ENCODE peak calls at places on chromosomes 13 and 19, in five cellular contexts. P is GM23248, D is SK-N-SH, J is endodermal cell, W is fibroblast of lung. M is an unnamed sample. For H3K4me1, the result is how much of the 10 kb centered on the place peaks cover.

GRCh38 chr19:54178581-54179261 is 5.8 kb upstream of the TMC4 start:
- DNase-seq in P (peak), D (peak), J (peak), W (no peak), M (peak)

GRCh38 chr19:6476155-6476895 is 5.3 kb downstream of the DENND1C start:
- DNase-seq in P (peak), D (peak), J (peak), W (peak), M (peak)

GRCh38 chr13:102902789-102903347 is 57.0 kb downstream of the ERCC5 start:
- DNase-seq in P (no peak), D (no peak), J (peak), W (no peak), M (no peak)

GRCh38 chr13:103101500-103101899 is 35.3 kb upstream of the SLC10A2 start:
- DNase-seq in P (no peak), D (peak), J (peak), W (no peak), M (no peak)

GRCh38 chr13:51834581-51835158 is 10.3 kb downstream of the TMEM272 start:
- DNase-seq in P (no peak), D (peak), J (no peak), W (no peak), M (no peak)

GRCh38 chr19:5369962-5370367 is 29.4 kb upstream of the PTPRS start:
- DNase-seq in P (peak), D (peak), J (peak), W (peak), M (peak)

GRCh38 chr13:32504263-32504662 is 34.3 kb downstream of the N4BP2L2 start:
- DNase-seq in P (no peak), D (no peak), J (no peak), W (no peak), M (no peak)

GRCh38 chr19:56308792-56309191 is 5.8 kb downstream of the ZSCAN5A start:
- DNase-seq in P (no peak), D (no peak), J (no peak), W (no peak), M (no peak)

GRCh38 chr19:17841371-17841809 is 6.4 kb downstream of the JAK3 start:
- DNase-seq in P (peak), D (no peak), J (no peak), W (no peak), M (no peak)

GRCh38 chr13:64414381-64414780 is 2815.8 kb downstream of the PCDH9 start:
- DNase-seq in P (no peak), D (no peak), J (no peak), W (peak), M (no peak)

GRCh38 chr19:32877977-32878745 is 8.6 kb upstream of the SLC7A9 start:
- DNase-seq in P (no peak), D (no peak), J (no peak), W (no peak), M (no peak)

GRCh38 chr19:38392707-38393308 is 4.3 kb downstream of the SPRED3 start:
- DNase-seq in P (peak), D (no peak), J (no peak), W (no peak), M (no peak)

GRCh38 chr19:54405628-54406027 is 9.6 kb upstream of the TTYH1 start:
- DNase-seq in P (no peak), D (no peak), J (no peak), W (no peak), M (no peak)

GRCh38 chr19:55646889-55647731 is 902 bp upstream of the CCDC106 start:
- DNase-seq in P (peak), D (peak), J (no peak), W (no peak), M (peak)

GRCh38 chr19:48910803-48911202 is 10.7 kb downstream of the NUCB1 start:
- DNase-seq in P (no peak), D (no peak), J (no peak), W (no peak), M (no peak)

GRCh38 chr19:10290876-10291553 is 1.3 kb downstream of the ICAM5 start:
- DNase-seq in P (peak), D (peak), J (peak), W (peak), M (no peak)

GRCh38 chr19:46350758-46351159 is 3.9 kb downstream of the PPP5C start:
- DNase-seq in P (no peak), D (no peak), J (no peak), W (no peak), M (no peak)

GRCh38 chr13:110244926-110245325 is 62.0 kb downstream of the COL4A1 start:
- DNase-seq in P (no peak), D (no peak), J (no peak), W (no peak), M (no peak)

GRCh38 chr13:32581177-32581786 is 5.0 kb upstream of the PDS5B start:
- DNase-seq in P (peak), D (no peak), J (no peak), W (peak), M (peak)

GRCh38 chr19:23440791-23441190 is 45.5 kb upstream of the ZNF91 start:
- DNase-seq in P (peak), D (peak), J (peak), W (no peak), M (peak)

GRCh38 chr13:108919036-108919907 is 289.9 kb downstream of the MYO16 start:
- DNase-seq in P (no peak), D (no peak), J (no peak), W (peak), M (no peak)

GRCh38 chr19:9406798-9407352 is 28.5 kb downstream of the ZNF266 start:
- DNase-seq in P (peak), D (peak), J (no peak), W (peak), M (no peak)

GRCh38 chr13:93270769-93271753 is 44.5 kb downstream of the GPC6 start:
- DNase-seq in P (no peak), D (peak), J (no peak), W (no peak), M (no peak)

GRCh38 chr19:10061717-10062310 is 24.3 kb upstream of the SHFL start:
- DNase-seq in P (peak), D (no peak), J (peak), W (no peak), M (no peak)

GRCh38 chr13:40969169-40969901 is 49.8 kb downstream of the ELF1 start:
- DNase-seq in P (no peak), D (no peak), J (no peak), W (no peak), M (no peak)

GRCh38 chr13:40966298-40966697 is 52.8 kb downstream of the ELF1 start:
- DNase-seq in P (no peak), D (no peak), J (no peak), W (no peak), M (no peak)

GRCh38 chr13:40970803-40971202 is 48.3 kb downstream of the ELF1 start:
- DNase-seq in P (no peak), D (no peak), J (no peak), W (no peak), M (no peak)

GRCh38 chr13:40971321-40971720 is 47.8 kb downstream of the ELF1 start:
- DNase-seq in P (no peak), D (no peak), J (no peak), W (no peak), M (no peak)

GRCh38 chr13:40968416-40969000 is 50.6 kb downstream of the ELF1 start:
- DNase-seq in P (peak), D (no peak), J (no peak), W (no peak), M (no peak)
- H3K4me1 ChIP-seq in P (under half), D (under half), J (under half), W (under half), M (half or more)

GRCh38 chr19:44872661-44873060 is 18.4 kb upstream of the TOMM40 start:
- DNase-seq in P (no peak), D (no peak), J (no peak), W (no peak), M (no peak)
- H3K4me1 ChIP-seq in P (under half), D (under half), J (under half), W (under half), M (under half)

GRCh38 chr13:113815151-113816058 is 48.5 kb downstream of the GAS6 start:
- DNase-seq in P (no peak), D (no peak), J (no peak), W (no peak), M (peak)

GRCh38 chr13:113816925-113817859 is 46.7 kb downstream of the GAS6 start:
- DNase-seq in P (peak), D (peak), J (peak), W (peak), M (peak)

GRCh38 chr13:113814435-113814821 is 49.4 kb downstream of the GAS6 start:
- DNase-seq in P (peak), D (no peak), J (no peak), W (no peak), M (no peak)

GRCh38 chr13:113817860-113818691 is 45.8 kb downstream of the GAS6 start:
- DNase-seq in P (peak), D (no peak), J (no peak), W (no peak), M (no peak)

DNA sequence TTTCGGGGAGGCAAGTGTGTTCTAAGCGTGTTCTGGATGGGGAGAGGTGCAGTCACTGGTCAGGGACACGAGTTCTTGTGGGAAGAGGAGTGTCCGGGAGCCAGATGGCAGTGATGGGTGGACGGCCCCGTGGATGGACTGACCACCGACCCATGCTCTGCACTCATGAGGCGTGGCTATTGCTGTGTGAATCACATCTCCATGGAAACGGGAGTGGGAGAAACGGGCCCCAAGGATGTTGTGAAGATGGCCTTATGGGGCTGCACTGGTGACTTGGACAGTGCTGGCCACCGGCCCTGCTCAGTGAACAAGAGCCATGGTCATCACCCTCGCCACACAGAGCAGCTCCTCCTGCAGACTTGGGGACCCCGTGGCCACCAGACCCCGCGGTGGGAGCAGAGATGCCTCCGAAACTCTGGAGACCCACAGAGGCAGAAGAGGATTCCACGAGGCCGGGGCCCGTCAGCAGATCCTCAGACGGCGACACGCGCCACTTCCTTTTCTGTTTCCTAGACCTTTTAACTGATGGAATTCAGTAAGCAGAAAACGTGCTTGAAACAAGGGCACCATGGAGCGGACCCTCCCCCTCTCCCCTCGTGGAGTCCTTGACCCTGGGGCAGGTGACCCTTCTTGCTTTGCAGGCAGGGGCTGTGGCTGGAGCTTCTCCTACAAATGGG is 47.5 kb downstream of the GAS6 start:
- DNase-seq in P (peak), D (no peak), J (no peak), W (no peak), M (peak)
- H3K4me1 ChIP-seq in P (under half), D (under half), J (under half), W (under half), M (under half)

GRCh38 chr13:97386832-97387486 is 47.0 kb upstream of the RAP2A start:
- DNase-seq in P (no peak), D (no peak), J (no peak), W (no peak), M (no peak)
- H3K4me1 ChIP-seq in P (under half), D (under half), J (under half), W (under half), M (under half)

DNA sequence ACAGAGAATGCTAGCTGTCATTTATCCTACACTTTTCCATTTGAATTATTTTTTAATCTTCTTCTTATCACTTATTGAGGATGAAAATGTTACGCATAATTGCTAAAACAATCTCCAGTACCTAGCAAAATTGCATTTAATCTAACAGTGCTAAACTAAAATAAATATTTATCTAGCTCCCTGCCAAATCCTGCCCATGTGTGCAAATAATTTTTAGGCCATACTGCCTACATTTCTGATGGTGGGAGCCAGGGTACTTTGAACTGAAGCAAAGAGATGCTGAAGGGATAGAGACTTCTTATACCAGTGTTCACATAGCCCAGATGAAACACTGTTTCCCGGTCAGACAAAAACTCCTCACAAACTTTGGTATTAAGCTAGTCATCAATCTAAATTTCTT is 1268.7 kb upstream of the PCDH20 start:
- DNase-seq in P (no peak), D (no peak), J (no peak), W (no peak), M (no peak)
- H3K4me1 ChIP-seq in P (under half), D (under half), J (under half), W (under half), M (under half)

GRCh38 chr13:24615114-24615513 is 65.1 kb upstream of the ATP12A start:
- DNase-seq in P (no peak), D (no peak), J (no peak), W (no peak), M (no peak)

GRCh38 chr13:24615911-24616472 is 64.2 kb upstream of the ATP12A start:
- DNase-seq in P (no peak), D (no peak), J (no peak), W (no peak), M (no peak)

GRCh38 chr13:24613755-24614154 is 66.5 kb upstream of the ATP12A start:
- DNase-seq in P (no peak), D (no peak), J (peak), W (no peak), M (no peak)

GRCh38 chr13:24613128-24613527 is 67.1 kb upstream of the ATP12A start:
- DNase-seq in P (no peak), D (no peak), J (no peak), W (no peak), M (no peak)

DNA sequence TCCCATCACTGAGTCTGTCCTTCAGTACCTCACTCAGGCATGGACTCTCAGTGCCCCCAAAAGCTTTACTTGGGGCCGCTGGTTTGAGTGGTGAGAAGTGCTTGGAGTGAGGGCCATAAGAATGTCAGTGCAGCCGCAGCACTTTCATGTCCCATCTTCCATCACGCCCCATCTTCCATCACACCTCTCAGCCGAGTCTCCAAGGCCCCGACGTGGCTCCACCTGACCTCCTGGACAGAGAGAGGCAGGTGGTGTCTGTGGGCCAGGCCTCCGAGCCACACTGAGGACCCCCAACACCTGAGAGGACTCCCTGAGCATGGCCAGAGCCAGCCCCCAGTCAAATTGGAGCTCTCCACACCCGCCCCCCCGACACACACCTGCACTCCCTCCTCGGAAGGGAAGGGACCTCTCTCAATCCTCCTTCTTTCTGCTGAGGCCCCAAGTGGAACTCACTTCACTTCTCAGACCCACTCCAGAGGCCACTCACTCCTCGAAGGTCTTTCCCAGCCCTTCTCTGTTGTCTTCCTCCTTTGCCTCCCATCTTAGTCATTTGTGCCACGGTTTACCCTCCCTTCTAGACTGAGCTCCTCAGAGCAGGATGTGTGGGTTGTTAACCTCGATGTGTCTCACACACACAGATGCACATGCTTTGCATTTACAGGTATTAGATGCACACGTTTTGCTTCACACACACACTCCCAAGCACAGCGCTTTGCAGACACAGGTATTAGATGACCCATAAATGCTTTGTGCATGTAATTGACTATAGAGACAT is 65.7 kb upstream of the ATP12A start:
- DNase-seq in P (no peak), D (no peak), J (peak), W (no peak), M (no peak)
- H3K4me1 ChIP-seq in P (under half), D (under half), J (under half), W (under half), M (under half)

GRCh38 chr13:26965976-26966375 is 205.4 kb upstream of the GPR12 start:
- DNase-seq in P (peak), D (no peak), J (no peak), W (peak), M (no peak)
- H3K4me1 ChIP-seq in P (under half), D (under half), J (under half), W (under half), M (under half)